ENCODE peak calls at places on chromosome 1, in six cellular contexts. X, J, W, C, P and Y are unnamed samples.

GRCh38 chr1:179144621-179145020 is 62.8 kb downstream of the TOR3A start:
- DNase-seq in X (no peak), J (no peak), W (no peak), C (no peak), P (peak; percentile 30), Y (no peak)

GRCh38 chr1:183962903-183963302 is 74.6 kb downstream of the COLGALT2 start:
- DNase-seq in X (no peak), J (no peak), W (no peak), C (no peak), P (no peak), Y (no peak)

GRCh38 chr1:58047265-58047858 is 499.2 kb downstream of the OMA1 start:
- DNase-seq in X (no peak), J (peak; percentile 23), W (peak; percentile 27), C (no peak), P (no peak), Y (peak; percentile 14)

GRCh38 chr1:2290595-2291510 is 62.7 kb downstream of the SKI start:
- DNase-seq in X (peak; percentile 95), J (peak; percentile 76), W (peak; percentile 78), C (peak; percentile 71), P (peak; percentile 99), Y (peak; percentile 95)

GRCh38 chr1:211529011-211529410 is 37.0 kb upstream of the RD3 start:
- DNase-seq in X (no peak), J (no peak), W (no peak), C (no peak), P (no peak), Y (no peak)

GRCh38 chr1:62621907-62622306 is 24.6 kb downstream of the ANGPTL3 start:
- DNase-seq in X (no peak), J (peak; percentile 54), W (no peak), C (no peak), P (peak; percentile 87), Y (peak; percentile 97)

GRCh38 chr1:6097824-6098223 is 52.1 kb downstream of the KCNAB2 start:
- DNase-seq in X (peak; percentile 70), J (no peak), W (no peak), C (no peak), P (no peak), Y (no peak)

GRCh38 chr1:181021811-181022434 is 747 bp downstream of the STX6 start:
- DNase-seq in X (peak; percentile 89), J (peak; percentile 83), W (peak; percentile 62), C (peak; percentile 72), P (peak; percentile 76), Y (peak; percentile 72)

GRCh38 chr1:43536196-43536863 is 5.6 kb downstream of the PTPRF start:
- DNase-seq in X (peak; percentile 61), J (no peak), W (no peak), C (peak; percentile 69), P (no peak), Y (no peak)

GRCh38 chr1:111463029-111463683 is 10.6 kb upstream of the C1orf162 start:
- DNase-seq in X (no peak), J (no peak), W (no peak), C (no peak), P (peak; percentile 79), Y (peak; percentile 22)

GRCh38 chr1:61523219-61523618 is 201.7 kb downstream of the TM2D1 start:
- DNase-seq in X (no peak), J (no peak), W (no peak), C (no peak), P (no peak), Y (no peak)

GRCh38 chr1:225523214-225523613 is 95.4 kb upstream of the LBR start:
- DNase-seq in X (no peak), J (no peak), W (no peak), C (no peak), P (no peak), Y (no peak)

GRCh38 chr1:44293761-44294315 is 61.2 kb downstream of the ERI3 start:
- DNase-seq in X (no peak), J (no peak), W (peak; percentile 72), C (peak; percentile 62), P (no peak), Y (no peak)

GRCh38 chr1:10680487-10680886 is 116.0 kb downstream of the CASZ1 start:
- DNase-seq in X (no peak), J (no peak), W (no peak), C (no peak), P (peak; percentile 22), Y (no peak)

GRCh38 chr1:202311880-202312635 is 29.7 kb downstream of the UBE2T start:
- DNase-seq in X (no peak), J (no peak), W (no peak), C (no peak), P (no peak), Y (peak; percentile 15)

GRCh38 chr1:1024421-1025415 is 4.8 kb downstream of the AGRN start:
- DNase-seq in X (no peak), J (no peak), W (no peak), C (no peak), P (peak; percentile 73), Y (peak; percentile 52)

GRCh38 chr1:86169625-86170024 is 13.1 kb upstream of the COL24A1 start:
- DNase-seq in X (no peak), J (no peak), W (no peak), C (no peak), P (no peak), Y (peak; percentile 43)

GRCh38 chr1:155070721-155071556 is 7.4 kb downstream of the EFNA4 start:
- DNase-seq in X (peak; percentile 92), J (peak; percentile 76), W (peak; percentile 79), C (peak; percentile 84), P (peak; percentile 78), Y (peak; percentile 73)

GRCh38 chr1:159005676-159006075 is 4.0 kb upstream of the IFI16 start:
- DNase-seq in X (no peak), J (no peak), W (no peak), C (no peak), P (peak; percentile 53), Y (no peak)

GRCh38 chr1:176450526-176450925 is 12.4 kb upstream of the PAPPA2 start:
- DNase-seq in X (no peak), J (no peak), W (no peak), C (no peak), P (no peak), Y (no peak)

DNA sequence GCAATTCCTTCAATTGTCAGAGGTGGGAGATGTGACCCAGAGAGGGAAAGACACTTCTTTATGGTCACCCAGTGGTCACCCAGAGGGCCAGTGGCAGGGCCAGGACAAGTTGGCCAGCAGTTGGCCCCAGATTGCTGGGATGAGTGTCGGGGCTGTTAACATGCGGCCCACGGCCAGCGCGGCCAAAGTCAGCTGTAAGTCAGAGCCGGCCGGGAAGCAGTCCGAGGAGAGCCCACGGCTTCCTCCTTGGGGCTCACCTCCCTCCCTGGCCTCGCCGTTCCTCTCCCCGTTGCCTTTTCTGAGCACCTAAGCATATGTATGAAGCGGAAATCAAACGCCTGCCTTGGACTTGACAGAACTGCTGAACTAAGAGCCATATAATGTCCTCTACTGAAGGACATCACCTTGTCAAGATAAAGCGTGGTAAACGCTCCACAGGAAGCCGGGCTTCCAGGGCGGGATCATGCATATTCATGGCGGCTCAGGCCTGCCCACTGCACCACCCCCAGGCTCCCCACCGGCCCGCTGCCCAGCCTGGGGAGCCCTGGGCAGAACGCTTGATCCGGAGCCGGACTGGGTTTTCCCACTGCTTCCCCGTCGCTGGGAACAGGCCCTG is 245.4 kb upstream of the POU3F1 start:
- DNase-seq in X (no peak), J (peak; percentile 11), W (no peak), C (no peak), P (peak; percentile 5), Y (no peak)
- H3K4me3 ChIP-seq in X (no peak overlapping the region), J (no peak overlapping the region), W (peak overlapping the region; percentile 38), C (no peak overlapping the region), P (no peak overlapping the region), Y (no peak overlapping the region)

GRCh38 chr1:153607381-153607780 is 5.6 kb downstream of the S100A16 start:
- DNase-seq in X (peak; percentile 70), J (no peak), W (no peak), C (no peak), P (no peak), Y (no peak)
- H3K4me3 ChIP-seq in X (no peak overlapping the region), J (no peak overlapping the region), W (peak overlapping the region; percentile 73), C (no peak overlapping the region), P (no peak overlapping the region), Y (no peak overlapping the region)

DNA sequence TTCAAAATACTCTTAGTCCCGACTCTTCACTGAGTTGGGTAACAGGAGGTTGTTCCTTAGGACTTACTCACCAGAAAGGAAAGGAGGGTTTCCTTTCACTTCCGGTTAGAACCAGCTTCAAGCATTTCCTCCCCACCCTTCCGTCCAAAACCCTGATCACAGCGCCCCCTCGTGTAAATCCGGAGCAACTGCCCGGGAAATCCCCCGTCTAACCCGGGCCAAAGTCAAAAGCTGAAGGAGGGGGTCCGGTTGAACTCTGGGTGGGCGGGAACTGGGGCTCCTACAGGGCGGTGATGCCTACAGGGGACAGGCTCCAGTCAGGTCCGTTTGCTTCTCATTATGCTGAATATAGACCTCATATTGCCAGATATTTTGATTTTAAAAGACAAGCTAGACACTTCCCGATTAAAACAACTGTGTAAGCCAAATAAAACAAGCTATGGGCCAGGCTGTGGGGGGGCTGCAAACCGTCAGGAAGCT is 15.0 kb upstream of the MTARC2 start:
- DNase-seq in X (peak; percentile 92), J (peak; percentile 79), W (peak; percentile 74), C (peak; percentile 92), P (peak; percentile 80), Y (peak; percentile 95)
- H3K4me3 ChIP-seq in X (peak overlapping the region; percentile 28), J (no peak overlapping the region), W (peak overlapping the region; percentile 44), C (no peak overlapping the region), P (peak overlapping the region; percentile 4), Y (peak overlapping the region; percentile 44)

GRCh38 chr1:157137051-157137772 is 983 bp downstream of the ETV3 start:
- DNase-seq in X (no peak), J (peak; percentile 30), W (no peak), C (peak; percentile 31), P (peak; percentile 29), Y (peak; percentile 40)

GRCh38 chr1:157137773-157138219 is 399 bp downstream of the ETV3 start:
- DNase-seq in X (no peak), J (no peak), W (no peak), C (no peak), P (no peak), Y (no peak)

GRCh38 chr1:157135646-157136045 is 2.5 kb downstream of the ETV3 start:
- DNase-seq in X (no peak), J (no peak), W (no peak), C (no peak), P (peak; percentile 6), Y (peak; percentile 34)

GRCh38 chr1:157135070-157135469 is 3.1 kb downstream of the ETV3 start:
- DNase-seq in X (no peak), J (no peak), W (no peak), C (no peak), P (no peak), Y (no peak)

DNA sequence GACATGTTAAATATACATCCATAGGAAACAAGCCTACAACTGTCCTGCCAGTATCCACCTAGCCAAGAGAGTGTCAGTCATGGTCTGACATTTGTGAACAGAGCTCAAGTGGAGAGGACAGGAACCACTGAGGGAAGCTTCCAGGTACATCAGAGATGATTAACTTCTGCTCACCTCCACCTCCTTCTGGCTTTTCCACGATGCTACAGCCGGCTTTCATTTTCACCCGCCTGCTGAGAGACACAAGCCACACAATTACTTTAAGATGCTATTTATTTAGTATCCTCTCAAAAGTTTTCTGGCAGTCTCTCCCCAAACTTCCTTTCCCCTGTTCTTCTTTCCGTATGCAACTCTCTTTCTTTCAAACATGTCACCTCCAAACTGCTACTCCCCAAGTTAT is 2.1 kb downstream of the ETV3 start:
- DNase-seq in X (no peak), J (no peak), W (no peak), C (no peak), P (no peak), Y (peak; percentile 25)
- H3K4me3 ChIP-seq in X (no peak overlapping the region), J (no peak overlapping the region), W (no peak overlapping the region), C (no peak overlapping the region), P (peak overlapping the region; percentile 99), Y (peak overlapping the region; percentile 5)